ENCODE peak calls at places on chromosomes 6 and 20, in six cellular contexts. F, P, K, J, Y and C are unnamed samples.

GRCh38 chr20:4898282-4898681 is 103.0 kb downstream of the SLC23A2 start:
- DNase-seq in F (no peak), P (peak; percentile 74), K (no peak), J (no peak), Y (peak; percentile 24), C (peak; percentile 34)

GRCh38 chr20:10412591-10413408 is 21.2 kb downstream of the MKKS start:
- DNase-seq in F (no peak), P (peak; percentile 44), K (no peak), J (no peak), Y (no peak), C (no peak)

GRCh38 chr6:51934098-51934497 is 153.3 kb downstream of the PKHD1 start:
- DNase-seq in F (peak; percentile 8), P (no peak), K (peak; percentile 45), J (no peak), Y (no peak), C (no peak)

GRCh38 chr6:81575446-81575845 is 177.0 kb downstream of the TENT5A start:
- DNase-seq in F (no peak), P (no peak), K (no peak), J (no peak), Y (peak; percentile 33), C (no peak)

GRCh38 chr20:63136296-63136695 is 79.6 kb downstream of the YTHDF1 start:
- DNase-seq in F (no peak), P (no peak), K (no peak), J (no peak), Y (no peak), C (peak; percentile 6)

GRCh38 chr6:71599366-71599765 is 287.0 kb upstream of the RIMS1 start:
- DNase-seq in F (no peak), P (no peak), K (no peak), J (no peak), Y (no peak), C (no peak)

GRCh38 chr20:59598625-59599310 is 5.6 kb upstream of the PHACTR3 start:
- DNase-seq in F (peak; percentile 69), P (peak; percentile 16), K (peak; percentile 52), J (peak; percentile 40), Y (no peak), C (peak; percentile 66)

GRCh38 chr20:41170386-41171105 is 33.2 kb downstream of the PLCG1 start:
- DNase-seq in F (no peak), P (no peak), K (no peak), J (no peak), Y (no peak), C (no peak)

GRCh38 chr6:17707371-17707651 is 586 bp upstream of the NUP153 start:
- DNase-seq in F (no peak), P (no peak), K (no peak), J (no peak), Y (no peak), C (no peak)

GRCh38 chr6:98695076-98695816 is 139.1 kb upstream of the POU3F2 start:
- DNase-seq in F (no peak), P (no peak), K (no peak), J (no peak), Y (no peak), C (no peak)

GRCh38 chr20:50099121-50099520 is 13.8 kb downstream of the UBE2V1 start:
- DNase-seq in F (no peak), P (no peak), K (no peak), J (no peak), Y (no peak), C (no peak)

GRCh38 chr20:23141450-23142161 is 55.5 kb upstream of the CD93 start:
- DNase-seq in F (no peak), P (no peak), K (no peak), J (no peak), Y (no peak), C (no peak)

GRCh38 chr6:7974932-7975763 is 64.6 kb upstream of the TXNDC5 start:
- DNase-seq in F (no peak), P (peak; percentile 100), K (no peak), J (no peak), Y (peak; percentile 96), C (no peak)

GRCh38 chr6:3031857-3032256 is 32.2 kb downstream of the NQO2 start:
- DNase-seq in F (no peak), P (no peak), K (no peak), J (no peak), Y (no peak), C (no peak)

GRCh38 chr6:36444470-36444869 is 1.7 kb downstream of the KCTD20 start:
- DNase-seq in F (no peak), P (peak; percentile 97), K (no peak), J (no peak), Y (peak; percentile 49), C (no peak)

GRCh38 chr6:7919871-7920270 is 9.3 kb upstream of the TXNDC5 start:
- DNase-seq in F (no peak), P (peak; percentile 92), K (no peak), J (no peak), Y (no peak), C (no peak)

GRCh38 chr6:1972961-1973360 is 272.4 kb downstream of the GMDS start:
- DNase-seq in F (no peak), P (no peak), K (no peak), J (no peak), Y (no peak), C (no peak)

GRCh38 chr20:44692932-44693476 is 22.2 kb upstream of the CCN5 start:
- DNase-seq in F (no peak), P (peak; percentile 94), K (no peak), J (no peak), Y (peak; percentile 85), C (no peak)

DNA sequence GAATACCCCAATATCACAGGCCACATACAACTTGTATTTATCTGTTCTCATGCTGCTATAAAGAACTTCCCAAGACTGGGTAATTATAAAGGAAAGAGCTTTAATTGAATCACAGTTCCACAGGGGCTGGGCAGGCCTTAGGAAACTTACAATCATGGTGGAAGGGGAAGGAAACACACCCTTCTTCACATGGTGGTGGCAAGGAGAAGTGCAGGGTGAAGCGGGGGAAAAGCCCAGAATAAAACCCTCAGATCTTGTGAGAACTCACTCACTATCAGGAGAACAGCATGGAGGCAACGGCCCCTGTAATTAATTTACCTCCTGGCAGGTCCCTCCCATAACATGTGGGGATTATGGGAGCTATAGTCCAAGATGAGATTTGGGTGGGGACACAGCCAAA is 50.3 kb upstream of the FNDC1 start:
- DNase-seq in F (no peak), P (no peak), K (no peak), J (no peak), Y (no peak), C (no peak)
- TF ChIP-seq CTCF in F (no peak), P (no peak), K (no peak), J (no peak), Y (no peak), C (no peak)

DNA sequence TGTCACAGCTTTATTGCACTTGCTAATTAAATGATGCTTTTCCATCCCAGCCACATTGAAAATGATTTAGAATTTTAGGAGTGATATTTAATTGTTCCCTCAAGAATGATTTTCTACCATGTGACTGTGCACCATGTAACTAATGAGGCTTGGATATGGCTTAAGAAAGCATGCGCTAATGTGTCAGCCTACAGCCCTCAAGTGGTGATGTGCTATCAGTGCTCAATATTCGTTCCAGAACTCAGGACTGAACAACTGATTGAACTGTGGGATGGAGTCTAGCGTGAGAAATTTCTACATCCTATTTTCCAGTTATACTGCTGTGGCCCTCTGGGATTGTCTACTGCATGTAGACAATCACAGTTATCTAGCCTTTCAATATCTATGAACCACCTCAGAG is 71.5 kb downstream of the PKIB start:
- DNase-seq in F (no peak), P (no peak), K (no peak), J (no peak), Y (no peak), C (no peak)
- TF ChIP-seq CTCF in F (no peak), P (no peak), K (no peak), J (no peak), Y (no peak), C (no peak)

GRCh38 chr6:46454691-46455090 is 36.6 kb downstream of the RCAN2 start:
- DNase-seq in F (no peak), P (no peak), K (no peak), J (no peak), Y (no peak), C (no peak)
- TF ChIP-seq CTCF in F (no peak), P (no peak), K (no peak), J (no peak), Y (no peak), C (no peak)

GRCh38 chr6:53282741-53283140 is 66.0 kb downstream of the ELOVL5 start:
- DNase-seq in F (no peak), P (no peak), K (no peak), J (no peak), Y (peak; percentile 7), C (no peak)
- TF ChIP-seq CTCF in F (no peak), P (no peak), K (no peak), J (no peak), Y (no peak), C (no peak)